ENCODE peak calls at places on chromosomes 11 and 22, in five cellular contexts. R is cardiac muscle cell, W is skeletal muscle cell, Z is GM06990, A is Kasumi-1. Q is an unnamed sample.
A peak's percentile ranks its signal among the peaks of the same experiment; 100 is the strongest.

GRCh38 chr11:20388096-20389055 is 860 bp downstream of the PRMT3 start:
- DNase-seq in R (peak; percentile 12), W (no peak), Z (no peak), A (peak; percentile 33), Q (peak; percentile 12)

GRCh38 chr11:84524422-84525051 is 1102.6 kb downstream of the DLG2 start:
- DNase-seq in R (peak; percentile 55), W (peak; percentile 13), Z (no peak), A (peak; percentile 42), Q (peak; percentile 5)

GRCh38 chr11:7673724-7674434 is 579 bp upstream of the CYB5R2 start:
- DNase-seq in R (peak; percentile 61), W (no peak), Z (peak; percentile 35), A (no peak), Q (peak; percentile 41)

GRCh38 chr11:16011396-16011795 is 344.9 kb downstream of the SOX6 start:
- DNase-seq in R (no peak), W (no peak), Z (no peak), A (no peak), Q (peak; percentile 25)

GRCh38 chr11:58394195-58394594 is 12.5 kb downstream of the OR5B3 start:
- DNase-seq in R (peak; percentile 67), W (peak; percentile 34), Z (no peak), A (no peak), Q (peak; percentile 91)

GRCh38 chr11:86115542-86116385 is 46.9 kb upstream of the PICALM start:
- DNase-seq in R (no peak), W (no peak), Z (no peak), A (no peak), Q (no peak)

GRCh38 chr22:43505896-43506295 is 94.1 kb downstream of the MPPED1 start:
- DNase-seq in R (no peak), W (no peak), Z (no peak), A (no peak), Q (no peak)

GRCh38 chr11:93000511-93001476 is 31.3 kb downstream of the MTNR1B start:
- DNase-seq in R (peak; percentile 64), W (peak; percentile 40), Z (no peak), A (no peak), Q (peak; percentile 96)

GRCh38 chr11:116862951-116863350 is 25.5 kb upstream of the APOA1 start:
- DNase-seq in R (no peak), W (no peak), Z (no peak), A (no peak), Q (peak; percentile 78)

GRCh38 chr11:6393989-6394670 is 3.9 kb downstream of the SMPD1 start:
- DNase-seq in R (no peak), W (no peak), Z (no peak), A (no peak), Q (no peak)

GRCh38 chr22:47859891-47860290 is 1097.4 kb downstream of the TBC1D22A start:
- DNase-seq in R (no peak), W (no peak), Z (no peak), A (no peak), Q (no peak)

GRCh38 chr22:19490628-19491230 is 11.0 kb downstream of the CDC45 start:
- DNase-seq in R (no peak), W (no peak), Z (no peak), A (no peak), Q (no peak)

GRCh38 chr11:133507185-133507584 is 25.1 kb downstream of the OPCML start:
- DNase-seq in R (no peak), W (no peak), Z (no peak), A (no peak), Q (no peak)

GRCh38 chr11:67270256-67271211 is 4.3 kb downstream of the GRK2 start:
- DNase-seq in R (peak; percentile 47), W (no peak), Z (no peak), A (peak; percentile 96), Q (peak; percentile 37)

GRCh38 chr11:106326087-106326486 is 248.6 kb downstream of the AASDHPPT start:
- DNase-seq in R (no peak), W (no peak), Z (no peak), A (no peak), Q (no peak)

GRCh38 chr11:124758355-124759267 is 3.5 kb downstream of the ESAM start:
- DNase-seq in R (peak; percentile 73), W (no peak), Z (peak; percentile 74), A (peak; percentile 85), Q (peak; percentile 69)

GRCh38 chr11:72897506-72897905 is 83.3 kb downstream of the ATG16L2 start:
- DNase-seq in R (no peak), W (no peak), Z (no peak), A (no peak), Q (no peak)

GRCh38 chr22:40721266-40721665 is 42.0 kb downstream of the MCHR1 start:
- DNase-seq in R (no peak), W (peak; percentile 7), Z (no peak), A (no peak), Q (peak; percentile 76)

GRCh38 chr22:40183029-40183581 is 5.4 kb downstream of the TNRC6B start:
- DNase-seq in R (peak; percentile 90), W (peak; percentile 67), Z (no peak), A (peak; percentile 73), Q (peak; percentile 96)

GRCh38 chr22:35915477-35916013 is 113.1 kb downstream of the RBFOX2 start:
- DNase-seq in R (no peak), W (no peak), Z (no peak), A (no peak), Q (peak; percentile 48)

GRCh38 chr22:30521368-30522156 is 16.1 kb upstream of the SEC14L4 start:
- DNase-seq in R (no peak), W (no peak), Z (no peak), A (no peak), Q (no peak)

GRCh38 chr11:64124147-64124546 is 41.8 kb downstream of the MACROD1 start:
- DNase-seq in R (no peak), W (no peak), Z (no peak), A (no peak), Q (peak; percentile 24)

GRCh38 chr11:123253909-123254308 is 58.9 kb upstream of the CLMP start:
- DNase-seq in R (peak; percentile 32), W (no peak), Z (no peak), A (no peak), Q (peak; percentile 43)

GRCh38 chr11:61700221-61700620 is 20.0 kb downstream of the DAGLA start:
- DNase-seq in R (peak; percentile 60), W (no peak), Z (no peak), A (no peak), Q (peak; percentile 72)

GRCh38 chr22:35861451-35861850 is 143.8 kb downstream of the APOL5 start:
- DNase-seq in R (no peak), W (no peak), Z (no peak), A (no peak), Q (no peak)

GRCh38 chr22:42074153-42074750 is at the start of gene PHETA2:
- DNase-seq in R (peak; percentile 63), W (no peak), Z (peak; percentile 69), A (no peak), Q (peak; percentile 68)

GRCh38 chr11:65308281-65308891 is 6.3 kb upstream of the CDC42EP2 start:
- DNase-seq in R (peak; percentile 72), W (no peak), Z (no peak), A (no peak), Q (no peak)

GRCh38 chr22:40177738-40178416 is at the start of gene TNRC6B:
- DNase-seq in R (peak; percentile 98), W (peak; percentile 90), Z (peak; percentile 85), A (peak; percentile 99), Q (peak; percentile 98)

GRCh38 chr11:93767018-93767417 is 17.1 kb upstream of the MED17 start:
- DNase-seq in R (no peak), W (no peak), Z (no peak), A (no peak), Q (no peak)

GRCh38 chr22:17234144-17234623 is 14.9 kb upstream of the ADA2 start:
- DNase-seq in R (peak; percentile 49), W (no peak), Z (no peak), A (no peak), Q (peak; percentile 1)

GRCh38 chr11:68524681-68525080 is 64.1 kb downstream of the PPP6R3 start:
- DNase-seq in R (no peak), W (no peak), Z (no peak), A (no peak), Q (no peak)

GRCh38 chr11:68309621-68310185 is 2.7 kb upstream of the LRP5 start:
- DNase-seq in R (no peak), W (no peak), Z (no peak), A (no peak), Q (no peak)

GRCh38 chr22:50271519-50271970 is 1.4 kb upstream of the MAPK11 start:
- DNase-seq in R (peak; percentile 78), W (no peak), Z (peak; percentile 76), A (no peak), Q (peak; percentile 78)

GRCh38 chr11:129950319-129951034 is 52.2 kb downstream of the PRDM10 start:
- DNase-seq in R (peak; percentile 94), W (peak; percentile 42), Z (no peak), A (peak; percentile 97), Q (peak; percentile 36)

GRCh38 chr11:8090756-8091155 is 9.7 kb downstream of the TUB start:
- DNase-seq in R (peak; percentile 46), W (no peak), Z (no peak), A (peak; percentile 5), Q (peak; percentile 42)